ENCODE peak calls at places on chromosomes 4 and X, in eight cellular contexts. One of them, this sample, is unnamed.
A peak's percentile ranks its signal among the peaks of the same experiment; 100 is the strongest.

GRCh38 chrX:63686878-63687714 is 97.9 kb downstream of the ARHGEF9 start:
- DNase-seq in K562: peak; percentile 20
- DNase-seq in SK-N-SH: peak; percentile 42
- DNase-seq in GM23338: peak; percentile 73
- DNase-seq in H1: peak; percentile 43
- DNase-seq in HepG2: peak; percentile 23
- DNase-seq in endothelial cell of umbilical vein: peak; percentile 38
- DNase-seq in GM12878: peak; percentile 20
- DNase-seq in this sample: peak; percentile 3

GRCh38 chr4:54403700-54404453 is 174.8 kb downstream of the PDGFRA start:
- DNase-seq in K562: peak; percentile 51
- DNase-seq in SK-N-SH: no peak
- DNase-seq in GM23338: no peak
- DNase-seq in H1: no peak
- DNase-seq in HepG2: no peak
- DNase-seq in endothelial cell of umbilical vein: no peak
- DNase-seq in GM12878: no peak
- DNase-seq in this sample: no peak

GRCh38 chr4:47686294-47686872 is 151.5 kb downstream of the CORIN start:
- DNase-seq in K562: peak; percentile 58
- DNase-seq in SK-N-SH: peak; percentile 42
- DNase-seq in GM23338: peak; percentile 71
- DNase-seq in H1: peak; percentile 82
- DNase-seq in HepG2: peak; percentile 35
- DNase-seq in endothelial cell of umbilical vein: peak; percentile 62
- DNase-seq in GM12878: peak; percentile 13
- DNase-seq in this sample: peak; percentile 43

GRCh38 chr4:183241322-183241640 is 78.8 kb downstream of the CLDN22 start:
- DNase-seq in K562: peak; percentile 11
- DNase-seq in SK-N-SH: no peak
- DNase-seq in GM23338: no peak
- DNase-seq in H1: no peak
- DNase-seq in HepG2: no peak
- DNase-seq in endothelial cell of umbilical vein: peak; percentile 66
- DNase-seq in GM12878: no peak
- DNase-seq in this sample: peak; percentile 69

GRCh38 chr4:66769436-66769835 is 775.9 kb downstream of the CENPC start:
- DNase-seq in K562: no peak
- DNase-seq in SK-N-SH: no peak
- DNase-seq in GM23338: no peak
- DNase-seq in H1: no peak
- DNase-seq in HepG2: no peak
- DNase-seq in endothelial cell of umbilical vein: no peak
- DNase-seq in GM12878: no peak
- DNase-seq in this sample: no peak

GRCh38 chr4:75327804-75328512 is 186.2 kb downstream of the RCHY1 start:
- DNase-seq in K562: no peak
- DNase-seq in SK-N-SH: no peak
- DNase-seq in GM23338: no peak
- DNase-seq in H1: no peak
- DNase-seq in HepG2: no peak
- DNase-seq in endothelial cell of umbilical vein: no peak
- DNase-seq in GM12878: no peak
- DNase-seq in this sample: no peak

GRCh38 chr4:42781325-42781724 is 111.2 kb upstream of the GRXCR1 start:
- DNase-seq in K562: no peak
- DNase-seq in SK-N-SH: no peak
- DNase-seq in GM23338: no peak
- DNase-seq in H1: no peak
- DNase-seq in HepG2: no peak
- DNase-seq in endothelial cell of umbilical vein: no peak
- DNase-seq in GM12878: no peak
- DNase-seq in this sample: no peak

GRCh38 chr4:123640271-123640670 is 243.7 kb downstream of the SPRY1 start:
- DNase-seq in K562: no peak
- DNase-seq in SK-N-SH: no peak
- DNase-seq in GM23338: no peak
- DNase-seq in H1: no peak
- DNase-seq in HepG2: no peak
- DNase-seq in endothelial cell of umbilical vein: peak; percentile 14
- DNase-seq in GM12878: no peak
- DNase-seq in this sample: no peak

GRCh38 chr4:139786494-139787354 is 121.1 kb downstream of the MGST2 start:
- DNase-seq in K562: no peak
- DNase-seq in SK-N-SH: peak; percentile 52
- DNase-seq in GM23338: no peak
- DNase-seq in H1: no peak
- DNase-seq in HepG2: no peak
- DNase-seq in endothelial cell of umbilical vein: no peak
- DNase-seq in GM12878: no peak
- DNase-seq in this sample: no peak

GRCh38 chrX:155967653-155968052 is 29.8 kb upstream of the IL9R start:
- DNase-seq in K562: no peak
- DNase-seq in SK-N-SH: no peak
- DNase-seq in GM23338: no peak
- DNase-seq in H1: no peak
- DNase-seq in HepG2: no peak
- DNase-seq in endothelial cell of umbilical vein: no peak
- DNase-seq in GM12878: no peak
- DNase-seq in this sample: no peak

GRCh38 chr4:11623726-11624037 is 195.0 kb upstream of the HS3ST1 start:
- DNase-seq in K562: no peak
- DNase-seq in SK-N-SH: no peak
- DNase-seq in GM23338: peak; percentile 72
- DNase-seq in H1: no peak
- DNase-seq in HepG2: no peak
- DNase-seq in endothelial cell of umbilical vein: peak; percentile 45
- DNase-seq in GM12878: no peak
- DNase-seq in this sample: no peak

GRCh38 chrX:13428055-13428786 is 108.4 kb upstream of the ATXN3L start:
- DNase-seq in K562: no peak
- DNase-seq in SK-N-SH: no peak
- DNase-seq in GM23338: peak; percentile 26
- DNase-seq in H1: no peak
- DNase-seq in HepG2: no peak
- DNase-seq in endothelial cell of umbilical vein: peak; percentile 76
- DNase-seq in GM12878: no peak
- DNase-seq in this sample: peak; percentile 26

GRCh38 chrX:150365953-150366911 is 3.1 kb downstream of the MAMLD1 start:
- DNase-seq in K562: peak; percentile 24
- DNase-seq in SK-N-SH: no peak
- DNase-seq in GM23338: peak; percentile 71
- DNase-seq in H1: peak; percentile 51
- DNase-seq in HepG2: no peak
- DNase-seq in endothelial cell of umbilical vein: peak; percentile 56
- DNase-seq in GM12878: no peak
- DNase-seq in this sample: no peak

GRCh38 chr4:151599876-151600275 is 160.9 kb downstream of the GATB start:
- DNase-seq in K562: no peak
- DNase-seq in SK-N-SH: no peak
- DNase-seq in GM23338: no peak
- DNase-seq in H1: no peak
- DNase-seq in HepG2: no peak
- DNase-seq in endothelial cell of umbilical vein: no peak
- DNase-seq in GM12878: no peak
- DNase-seq in this sample: no peak

GRCh38 chrX:9786839-9787635 is 808 bp downstream of the SHROOM2 start:
- DNase-seq in K562: no peak
- DNase-seq in SK-N-SH: peak; percentile 51
- DNase-seq in GM23338: peak; percentile 37
- DNase-seq in H1: no peak
- DNase-seq in HepG2: no peak
- DNase-seq in endothelial cell of umbilical vein: peak; percentile 49
- DNase-seq in GM12878: no peak
- DNase-seq in this sample: no peak

GRCh38 chr4:38411092-38411491 is 252.9 kb upstream of the KLF3 start:
- DNase-seq in K562: no peak
- DNase-seq in SK-N-SH: no peak
- DNase-seq in GM23338: no peak
- DNase-seq in H1: no peak
- DNase-seq in HepG2: no peak
- DNase-seq in endothelial cell of umbilical vein: no peak
- DNase-seq in GM12878: peak; percentile 19
- DNase-seq in this sample: no peak

GRCh38 chrX:11641368-11641767 is 24.4 kb downstream of the ARHGAP6 start:
- DNase-seq in K562: no peak
- DNase-seq in SK-N-SH: no peak
- DNase-seq in GM23338: no peak
- DNase-seq in H1: no peak
- DNase-seq in HepG2: no peak
- DNase-seq in endothelial cell of umbilical vein: no peak
- DNase-seq in GM12878: no peak
- DNase-seq in this sample: no peak

GRCh38 chr4:188911199-188911598 is 772.0 kb downstream of the TRIML1 start:
- DNase-seq in K562: no peak
- DNase-seq in SK-N-SH: no peak
- DNase-seq in GM23338: no peak
- DNase-seq in H1: no peak
- DNase-seq in HepG2: no peak
- DNase-seq in endothelial cell of umbilical vein: no peak
- DNase-seq in GM12878: no peak
- DNase-seq in this sample: no peak

GRCh38 chr4:52659016-52659721 is at the start of gene USP46:
- DNase-seq in K562: peak; percentile 89
- DNase-seq in SK-N-SH: peak; percentile 97
- DNase-seq in GM23338: peak; percentile 79
- DNase-seq in H1: peak; percentile 74
- DNase-seq in HepG2: peak; percentile 44
- DNase-seq in endothelial cell of umbilical vein: peak; percentile 66
- DNase-seq in GM12878: no peak
- DNase-seq in this sample: peak; percentile 15
- TF ChIP-seq POLR2AphosphoS5 in K562: no peak
- TF ChIP-seq POLR2AphosphoS5 in SK-N-SH: peak; percentile 65
- TF ChIP-seq POLR2AphosphoS5 in GM23338: peak; percentile 61
- TF ChIP-seq POLR2AphosphoS5 in H1: peak; percentile 48
- TF ChIP-seq POLR2AphosphoS5 in HepG2: peak; percentile 47
- TF ChIP-seq POLR2AphosphoS5 in endothelial cell of umbilical vein: peak; percentile 69
- TF ChIP-seq POLR2AphosphoS5 in GM12878: peak; percentile 43
- TF ChIP-seq POLR2AphosphoS5 in this sample: peak; percentile 81

DNA sequence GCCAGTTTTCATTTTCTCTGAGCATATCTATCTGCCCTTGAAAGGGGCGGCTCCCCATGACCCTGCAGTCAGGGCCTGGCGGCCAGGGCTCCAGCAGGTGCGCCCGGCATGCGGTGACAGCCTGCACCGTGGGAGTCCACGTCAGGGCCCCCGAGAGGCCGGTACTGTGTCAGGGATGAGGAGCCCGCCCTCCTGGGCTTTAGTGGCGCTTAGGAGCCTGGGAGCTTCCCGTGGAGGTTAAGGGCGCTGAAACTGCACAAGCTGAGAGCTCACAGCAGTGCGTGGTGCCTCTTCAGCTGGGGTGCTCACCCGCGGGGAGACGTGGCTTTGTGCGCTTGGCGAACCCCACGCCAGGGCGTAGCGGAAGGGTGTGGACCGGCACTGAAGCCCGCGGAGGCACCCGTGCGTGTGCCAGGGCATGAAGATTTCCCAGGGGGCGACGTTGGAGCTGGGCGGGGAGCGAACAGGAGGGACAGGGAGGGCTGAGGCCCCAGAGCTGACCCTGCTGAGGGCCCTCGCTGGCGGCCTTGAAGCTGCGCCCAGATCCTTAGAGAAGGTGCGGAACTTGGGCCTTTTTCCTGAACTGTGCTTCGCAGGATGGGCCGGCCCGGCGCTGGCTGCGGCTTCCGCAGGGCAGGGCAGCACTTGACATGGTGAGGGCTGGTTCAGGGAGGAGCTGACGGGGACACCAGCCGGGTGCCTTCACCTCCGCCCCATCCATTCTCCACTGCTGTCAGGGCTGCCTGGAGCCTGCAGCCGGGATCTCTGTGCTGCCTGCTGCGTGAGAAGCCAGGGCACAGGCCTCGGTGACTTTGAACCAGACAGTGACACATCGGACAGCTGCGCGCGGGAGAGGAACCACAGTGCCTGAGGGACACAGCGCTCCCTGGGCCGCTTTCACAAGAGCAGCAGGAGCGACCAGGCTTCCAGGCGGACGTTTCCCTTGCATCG is 32.9 kb downstream of the HTT-AS start:
- DNase-seq in K562: no peak
- DNase-seq in SK-N-SH: peak; percentile 62
- DNase-seq in GM23338: peak; percentile 51
- DNase-seq in H1: peak; percentile 64
- DNase-seq in HepG2: peak; percentile 55
- DNase-seq in endothelial cell of umbilical vein: peak; percentile 44
- DNase-seq in GM12878: no peak
- DNase-seq in this sample: no peak
- H2AFZ ChIP-seq in K562: peak overlapping the region; percentile 40
- H2AFZ ChIP-seq in SK-N-SH: no peak overlapping the region
- H2AFZ ChIP-seq in GM23338: peak overlapping the region; percentile 72
- H2AFZ ChIP-seq in H1: peak overlapping the region; percentile 77
- H2AFZ ChIP-seq in HepG2: no peak overlapping the region
- H2AFZ ChIP-seq in endothelial cell of umbilical vein: peak overlapping the region; percentile 93
- H2AFZ ChIP-seq in GM12878: peak overlapping the region; percentile 89
- H2AFZ ChIP-seq in this sample: no peak overlapping the region

GRCh38 chr4:125526420-125526819 is 211.7 kb downstream of the FAT4 start:
- DNase-seq in K562: peak; percentile 6
- DNase-seq in SK-N-SH: no peak
- DNase-seq in GM23338: no peak
- DNase-seq in H1: no peak
- DNase-seq in HepG2: no peak
- DNase-seq in endothelial cell of umbilical vein: no peak
- DNase-seq in GM12878: no peak
- DNase-seq in this sample: no peak
- TF ChIP-seq POLR2AphosphoS5 in K562: no peak
- TF ChIP-seq POLR2AphosphoS5 in SK-N-SH: no peak
- TF ChIP-seq POLR2AphosphoS5 in GM23338: no peak
- TF ChIP-seq POLR2AphosphoS5 in H1: no peak
- TF ChIP-seq POLR2AphosphoS5 in HepG2: no peak
- TF ChIP-seq POLR2AphosphoS5 in endothelial cell of umbilical vein: no peak
- TF ChIP-seq POLR2AphosphoS5 in GM12878: no peak
- TF ChIP-seq POLR2AphosphoS5 in this sample: no peak

DNA sequence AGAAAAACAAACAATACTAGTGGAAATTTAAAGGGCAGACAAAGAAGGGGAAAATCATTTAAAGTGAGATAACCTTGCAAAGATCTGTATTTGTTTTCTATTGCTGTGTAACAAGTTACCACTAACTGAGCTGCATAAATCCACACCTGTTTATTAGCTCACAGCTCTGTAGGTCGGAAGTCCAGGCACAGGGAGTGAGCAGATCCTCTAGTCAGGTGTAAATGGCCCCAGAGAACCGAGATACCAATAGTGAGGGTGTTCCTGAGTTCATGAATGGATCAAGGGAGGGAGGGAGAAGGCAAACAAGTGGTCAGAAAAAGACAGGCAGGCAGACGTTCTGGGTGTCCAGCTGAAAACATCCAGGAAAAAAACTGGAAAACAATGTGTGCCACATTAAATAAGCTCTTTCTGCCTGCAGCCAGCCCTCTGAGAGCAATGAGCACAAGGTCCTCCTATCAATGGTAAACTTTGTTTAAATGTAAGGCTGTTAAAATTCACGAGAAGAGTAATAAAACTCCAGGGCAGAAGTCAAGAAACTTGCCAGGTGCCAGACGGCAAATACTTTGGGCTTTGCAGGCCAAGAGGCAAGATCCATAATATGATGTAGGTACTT is 25.0 kb downstream of the ADGRA3 start:
- DNase-seq in K562: no peak
- DNase-seq in SK-N-SH: no peak
- DNase-seq in GM23338: no peak
- DNase-seq in H1: no peak
- DNase-seq in HepG2: peak; percentile 45
- DNase-seq in endothelial cell of umbilical vein: no peak
- DNase-seq in GM12878: no peak
- DNase-seq in this sample: no peak
- H2AFZ ChIP-seq in K562: no peak overlapping the region
- H2AFZ ChIP-seq in SK-N-SH: no peak overlapping the region
- H2AFZ ChIP-seq in GM23338: no peak overlapping the region
- H2AFZ ChIP-seq in H1: no peak overlapping the region
- H2AFZ ChIP-seq in HepG2: no peak overlapping the region
- H2AFZ ChIP-seq in endothelial cell of umbilical vein: no peak overlapping the region
- H2AFZ ChIP-seq in GM12878: no peak overlapping the region
- H2AFZ ChIP-seq in this sample: no peak overlapping the region

This sample was measured in HCT116.